ENCODE peak calls at places on chromosome 2, in ten cellular contexts. One of them, this sample, is unnamed.

GRCh38 chr2:239566995-239567580 is 166.3 kb upstream of the HDAC4 start:
- DNase-seq in PC-3: no peak
- DNase-seq in ureter: no peak
- DNase-seq in activated CD8-positive, alpha-beta T cell treated with anti-CD3 and anti-CD28 coated beads for 36 hours: no peak
- DNase-seq in CD8-positive, alpha-beta memory T cell: no peak
- DNase-seq in GM06990: no peak
- DNase-seq in kidney epithelial cell: no peak
- DNase-seq in NCI-H1694 treated with DMSO at 0.1 percent for 48 hours: no peak
- DNase-seq in AG08396: no peak
- DNase-seq in esophagus squamous epithelium: no peak
- DNase-seq in this sample: no peak

GRCh38 chr2:234753701-234754100 is 198.1 kb upstream of the SH3BP4 start:
- DNase-seq in PC-3: no peak
- DNase-seq in ureter: no peak
- DNase-seq in activated CD8-positive, alpha-beta T cell treated with anti-CD3 and anti-CD28 coated beads for 36 hours: no peak
- DNase-seq in CD8-positive, alpha-beta memory T cell: no peak
- DNase-seq in GM06990: no peak
- DNase-seq in kidney epithelial cell: no peak
- DNase-seq in NCI-H1694 treated with DMSO at 0.1 percent for 48 hours: no peak
- DNase-seq in AG08396: no peak
- DNase-seq in esophagus squamous epithelium: no peak
- DNase-seq in this sample: no peak

GRCh38 chr2:126029316-126029715 is 626.6 kb upstream of the GYPC start:
- DNase-seq in PC-3: no peak
- DNase-seq in ureter: no peak
- DNase-seq in activated CD8-positive, alpha-beta T cell treated with anti-CD3 and anti-CD28 coated beads for 36 hours: no peak
- DNase-seq in CD8-positive, alpha-beta memory T cell: no peak
- DNase-seq in GM06990: no peak
- DNase-seq in kidney epithelial cell: no peak
- DNase-seq in NCI-H1694 treated with DMSO at 0.1 percent for 48 hours: no peak
- DNase-seq in AG08396: no peak
- DNase-seq in esophagus squamous epithelium: no peak
- DNase-seq in this sample: no peak

GRCh38 chr2:129240061-129240460 is 739.4 kb upstream of the RAB6C start:
- DNase-seq in PC-3: no peak
- DNase-seq in ureter: no peak
- DNase-seq in activated CD8-positive, alpha-beta T cell treated with anti-CD3 and anti-CD28 coated beads for 36 hours: no peak
- DNase-seq in CD8-positive, alpha-beta memory T cell: no peak
- DNase-seq in GM06990: no peak
- DNase-seq in kidney epithelial cell: no peak
- DNase-seq in NCI-H1694 treated with DMSO at 0.1 percent for 48 hours: no peak
- DNase-seq in AG08396: no peak
- DNase-seq in esophagus squamous epithelium: no peak
- DNase-seq in this sample: no peak

GRCh38 chr2:195337597-195337996 is 319.4 kb upstream of the SLC39A10 start:
- DNase-seq in PC-3: no peak
- DNase-seq in ureter: no peak
- DNase-seq in activated CD8-positive, alpha-beta T cell treated with anti-CD3 and anti-CD28 coated beads for 36 hours: no peak
- DNase-seq in CD8-positive, alpha-beta memory T cell: no peak
- DNase-seq in GM06990: no peak
- DNase-seq in kidney epithelial cell: no peak
- DNase-seq in NCI-H1694 treated with DMSO at 0.1 percent for 48 hours: no peak
- DNase-seq in AG08396: no peak
- DNase-seq in esophagus squamous epithelium: no peak
- DNase-seq in this sample: no peak

GRCh38 chr2:58812766-58813344 is 571.7 kb upstream of the FANCL start:
- DNase-seq in PC-3: no peak
- DNase-seq in ureter: no peak
- DNase-seq in activated CD8-positive, alpha-beta T cell treated with anti-CD3 and anti-CD28 coated beads for 36 hours: no peak
- DNase-seq in CD8-positive, alpha-beta memory T cell: no peak
- DNase-seq in GM06990: no peak
- DNase-seq in kidney epithelial cell: no peak
- DNase-seq in NCI-H1694 treated with DMSO at 0.1 percent for 48 hours: no peak
- DNase-seq in AG08396: no peak
- DNase-seq in esophagus squamous epithelium: no peak
- DNase-seq in this sample: no peak

GRCh38 chr2:28096421-28096820 is 205.9 kb downstream of the BABAM2 start:
- DNase-seq in PC-3: peak
- DNase-seq in ureter: no peak
- DNase-seq in activated CD8-positive, alpha-beta T cell treated with anti-CD3 and anti-CD28 coated beads for 36 hours: no peak
- DNase-seq in CD8-positive, alpha-beta memory T cell: no peak
- DNase-seq in GM06990: no peak
- DNase-seq in kidney epithelial cell: no peak
- DNase-seq in NCI-H1694 treated with DMSO at 0.1 percent for 48 hours: no peak
- DNase-seq in AG08396: no peak
- DNase-seq in esophagus squamous epithelium: no peak
- DNase-seq in this sample: peak

GRCh38 chr2:166088634-166089033 is 39.2 kb downstream of the SCN1A start:
- DNase-seq in PC-3: no peak
- DNase-seq in ureter: no peak
- DNase-seq in activated CD8-positive, alpha-beta T cell treated with anti-CD3 and anti-CD28 coated beads for 36 hours: no peak
- DNase-seq in CD8-positive, alpha-beta memory T cell: no peak
- DNase-seq in GM06990: no peak
- DNase-seq in kidney epithelial cell: no peak
- DNase-seq in NCI-H1694 treated with DMSO at 0.1 percent for 48 hours: no peak
- DNase-seq in AG08396: no peak
- DNase-seq in esophagus squamous epithelium: no peak
- DNase-seq in this sample: no peak

GRCh38 chr2:198314559-198315153 is 510.3 kb downstream of the PLCL1 start:
- DNase-seq in PC-3: peak
- DNase-seq in ureter: no peak
- DNase-seq in activated CD8-positive, alpha-beta T cell treated with anti-CD3 and anti-CD28 coated beads for 36 hours: peak
- DNase-seq in CD8-positive, alpha-beta memory T cell: no peak
- DNase-seq in GM06990: no peak
- DNase-seq in kidney epithelial cell: no peak
- DNase-seq in NCI-H1694 treated with DMSO at 0.1 percent for 48 hours: peak
- DNase-seq in AG08396: peak
- DNase-seq in esophagus squamous epithelium: no peak
- DNase-seq in this sample: no peak

GRCh38 chr2:217000406-217000805 is 140.5 kb upstream of the TNP1 start:
- DNase-seq in PC-3: peak
- DNase-seq in ureter: no peak
- DNase-seq in activated CD8-positive, alpha-beta T cell treated with anti-CD3 and anti-CD28 coated beads for 36 hours: no peak
- DNase-seq in CD8-positive, alpha-beta memory T cell: no peak
- DNase-seq in GM06990: no peak
- DNase-seq in kidney epithelial cell: no peak
- DNase-seq in NCI-H1694 treated with DMSO at 0.1 percent for 48 hours: no peak
- DNase-seq in AG08396: no peak
- DNase-seq in esophagus squamous epithelium: no peak
- DNase-seq in this sample: no peak

This sample was measured in trophoblast cell.